ENCODE peak calls at places on chromosomes 7 and 10, in six cellular contexts. J is spleen, A is activated T-cell treated with anti-CD3 and anti-CD28 coated beads for 48 hours, U is midbrain, S is iris pigment epithelial cell, P is fibroblast of the aortic adventitia. X is an unnamed sample.
A peak's percentile ranks its signal among the peaks of the same experiment; 100 is the strongest.

GRCh38 chr7:127932496-127932895 is 98.7 kb downstream of the LRRC4 start:
- DNase-seq in J (no peak), U (no peak), P (no peak), A (no peak), S (no peak), X (no peak)

GRCh38 chr10:58063854-58064480 is 203.7 kb downstream of the IPMK start:
- DNase-seq in U (no peak), P (no peak), A (no peak), S (no peak), J (no peak), X (no peak)

GRCh38 chr7:82443044-82443800 is at the start of gene CACNA2D1:
- DNase-seq in A (no peak), U (peak; percentile 58), J (no peak), P (peak; percentile 33), S (no peak), X (peak; percentile 73)

GRCh38 chr10:61063911-61064310 is 119.9 kb upstream of the RHOBTB1 start:
- DNase-seq in S (peak; percentile 9), J (no peak), U (no peak), A (no peak), P (peak; percentile 31), X (no peak)

GRCh38 chr10:131825960-131826650 is 74.7 kb upstream of the PPP2R2D start:
- DNase-seq in A (no peak), S (no peak), U (no peak), J (peak; percentile 61), P (no peak), X (no peak)

GRCh38 chr10:43265799-43266721 is 805 bp downstream of the RASGEF1A start:
- DNase-seq in A (peak; percentile 23), U (no peak), P (no peak), J (peak; percentile 77), S (no peak), X (peak; percentile 54)

GRCh38 chr7:106062006-106062405 is 50.1 kb downstream of the SYPL1 start:
- DNase-seq in J (peak; percentile 72), S (no peak), U (no peak), A (no peak), P (no peak), X (no peak)

GRCh38 chr7:91239171-91239604 is 25.0 kb upstream of the FZD1 start:
- DNase-seq in A (no peak), P (peak; percentile 85), S (peak; percentile 78), J (no peak), U (no peak), X (no peak)

GRCh38 chr10:34575882-34576281 is 239.2 kb downstream of the PARD3 start:
- DNase-seq in S (peak; percentile 55), A (no peak), U (no peak), P (peak; percentile 34), J (no peak), X (no peak)

GRCh38 chr10:34967411-34967880 is 122.7 kb downstream of the CUL2 start:
- DNase-seq in J (no peak), S (peak; percentile 23), U (peak; percentile 47), P (peak; percentile 96), A (no peak), X (no peak)

GRCh38 chr7:44633254-44634186 is 27.1 kb downstream of the OGDH start:
- DNase-seq in P (peak; percentile 100), S (peak; percentile 93), U (peak; percentile 30), J (no peak), A (peak; percentile 47), X (peak; percentile 85)

GRCh38 chr7:50584793-50585399 is 19.7 kb upstream of the DDC start:
- DNase-seq in P (no peak), U (no peak), S (no peak), J (no peak), A (no peak), X (no peak)

GRCh38 chr10:70537398-70538194 is 59.0 kb downstream of the PALD1 start:
- DNase-seq in P (no peak), J (no peak), S (no peak), U (no peak), A (peak; percentile 17), X (peak; percentile 73)

GRCh38 chr10:103504181-103504783 is 10.8 kb downstream of the NEURL1 start:
- DNase-seq in J (peak; percentile 76), U (no peak), A (peak; percentile 27), P (peak; percentile 94), S (peak; percentile 99), X (peak; percentile 57)

GRCh38 chr10:112724404-112724991 is 225.5 kb upstream of the TCF7L2 start:
- DNase-seq in U (no peak), A (no peak), J (no peak), P (no peak), S (no peak), X (no peak)

GRCh38 chr10:118721005-118721876 is 33.5 kb downstream of the CACUL1 start:
- DNase-seq in U (peak; percentile 78), P (peak; percentile 79), J (no peak), A (peak; percentile 19), S (peak; percentile 60), X (no peak)

GRCh38 chr10:102918817-102919236 is 733 bp downstream of the CNNM2 start:
- DNase-seq in A (peak; percentile 33), S (no peak), U (no peak), P (no peak), J (peak; percentile 87), X (peak; percentile 40)

GRCh38 chr7:156791241-156791640 is 101.7 kb downstream of the LMBR1 start:
- DNase-seq in U (no peak), A (no peak), J (no peak), S (no peak), P (no peak), X (no peak)

GRCh38 chr7:142632291-142633134 is 116.8 kb upstream of the PRSS1 start:
- DNase-seq in S (peak; percentile 63), A (peak; percentile 32), U (peak; percentile 86), P (peak; percentile 71), J (peak; percentile 81), X (peak; percentile 55)

GRCh38 chr7:133253522-133253882 is 624 bp downstream of the EXOC4 start:
- DNase-seq in S (peak; percentile 35), A (peak; percentile 5), U (no peak), J (no peak), P (peak; percentile 21), X (no peak)

GRCh38 chr7:36625247-36625646 is 99.0 kb downstream of the AOAH start:
- DNase-seq in J (no peak), P (no peak), A (no peak), U (no peak), S (no peak), X (no peak)

GRCh38 chr10:30529373-30529998 is 95.5 kb downstream of the MAP3K8 start:
- DNase-seq in S (no peak), U (peak; percentile 49), J (peak; percentile 96), A (peak; percentile 67), P (no peak), X (no peak)

GRCh38 chr7:29937132-29937531 is 52.5 kb downstream of the SCRN1 start:
- DNase-seq in A (no peak), P (no peak), S (no peak), J (no peak), U (no peak), X (no peak)

GRCh38 chr10:99981581-99982199 is 28.1 kb downstream of the DNMBP start:
- DNase-seq in P (no peak), U (no peak), J (no peak), S (no peak), A (no peak), X (no peak)

GRCh38 chr10:71024490-71024889 is 136.1 kb upstream of the PCBD1 start:
- DNase-seq in J (no peak), U (no peak), S (no peak), A (no peak), P (no peak), X (no peak)

GRCh38 chr10:133393401-133394063 is 425 bp upstream of the MTG1 start:
- DNase-seq in A (no peak), J (no peak), P (no peak), S (no peak), U (no peak), X (no peak)

GRCh38 chr7:82044497-82045080 is 274.7 kb upstream of the HGF start:
- DNase-seq in S (peak; percentile 62), P (peak; percentile 83), A (no peak), U (peak; percentile 71), J (no peak), X (no peak)

GRCh38 chr7:153641202-153641601 is 411.0 kb upstream of the DPP6 start:
- DNase-seq in U (no peak), P (no peak), S (no peak), J (no peak), A (no peak), X (no peak)

GRCh38 chr10:119198438-119198837 is 8.9 kb upstream of the GRK5 start:
- DNase-seq in A (no peak), J (no peak), S (no peak), P (no peak), U (peak; percentile 19), X (no peak)

GRCh38 chr10:3774018-3774813 is 10.8 kb downstream of the KLF6 start:
- DNase-seq in A (no peak), J (no peak), U (no peak), S (peak; percentile 70), P (peak; percentile 41), X (no peak)

GRCh38 chr10:20215547-20216152 is 399.4 kb downstream of the PLXDC2 start:
- DNase-seq in S (no peak), P (no peak), U (no peak), J (no peak), A (no peak), X (no peak)

GRCh38 chr7:44101966-44102845 is 1.9 kb upstream of the AEBP1 start:
- DNase-seq in U (peak; percentile 19), S (peak; percentile 62), P (peak; percentile 86), A (no peak), J (peak; percentile 67), X (no peak)

X was measured in pancreas.